ENCODE peak calls at places on chromosomes 11 and 22, in six cellular contexts. L is left colon; O is activated CD4-positive, alpha-beta T cell treated with anti-CD3 and anti-CD28 coated beads, Interleukin-2, amount 50 U/mL, for 1 hour; D is mucosa of descending colon; R is fibroblast of lung; V is PC-3. C is an unnamed sample.
A peak's percentile ranks its signal among the peaks of the same experiment; 100 is the strongest.

GRCh38 chr11:12757416-12757815 is 83.2 kb downstream of the TEAD1 start:
- DNase-seq in R (no peak), V (no peak), L (no peak), D (no peak), O (no peak), C (no peak)

GRCh38 chr22:23800297-23801237 is 13.8 kb downstream of the SMARCB1 start:
- DNase-seq in V (no peak), L (no peak), D (no peak), O (no peak), R (no peak), C (no peak)

GRCh38 chr11:104078250-104078649 is 41.8 kb downstream of the DDI1 start:
- DNase-seq in L (no peak), R (no peak), O (no peak), V (no peak), D (no peak), C (no peak)

GRCh38 chr11:898160-898517 is 12.5 kb downstream of the CHID1 start:
- DNase-seq in D (no peak), L (no peak), R (peak; percentile 40), O (no peak), V (peak; percentile 22), C (peak; percentile 30)

GRCh38 chr11:65786786-65787636 is at the start of gene OVOL1:
- DNase-seq in R (no peak), L (peak; percentile 89), D (peak; percentile 90), V (peak; percentile 93), O (peak; percentile 25), C (no peak)

GRCh38 chr11:12161137-12161536 is 50.7 kb downstream of the MICAL2 start:
- DNase-seq in R (no peak), D (no peak), L (no peak), O (no peak), V (no peak), C (no peak)

GRCh38 chr11:117221775-117222517 is 9.9 kb downstream of the PCSK7 start:
- DNase-seq in L (peak; percentile 66), O (no peak), R (peak; percentile 85), V (peak; percentile 82), D (peak; percentile 64), C (no peak)

GRCh38 chr22:23156286-23156685 is 11.0 kb downstream of the RAB36 start:
- DNase-seq in D (no peak), V (no peak), O (no peak), R (no peak), L (no peak), C (no peak)

GRCh38 chr11:128431931-128432330 is 155.4 kb downstream of the ETS1 start:
- DNase-seq in R (no peak), O (no peak), L (no peak), D (no peak), V (no peak), C (no peak)

GRCh38 chr11:128397362-128397761 is 190.0 kb downstream of the ETS1 start:
- DNase-seq in D (no peak), O (no peak), V (no peak), R (no peak), L (no peak), C (no peak)

GRCh38 chr11:819943-820649 is 1.4 kb downstream of the PNPLA2 start:
- DNase-seq in O (peak; percentile 96), R (peak; percentile 57), V (peak; percentile 88), L (peak; percentile 97), D (peak; percentile 97), C (peak; percentile 92)

GRCh38 chr11:23564370-23564769 is 704.1 kb upstream of the CCDC179 start:
- DNase-seq in L (no peak), D (no peak), R (no peak), V (no peak), O (no peak), C (no peak)

GRCh38 chr11:119615879-119616190 is 113.2 kb downstream of the NECTIN1 start:
- DNase-seq in V (no peak), D (no peak), R (peak; percentile 8), L (no peak), O (no peak), C (no peak)

GRCh38 chr22:19406846-19407245 is 24.7 kb downstream of the HIRA start:
- DNase-seq in O (no peak), D (no peak), R (no peak), L (no peak), V (no peak), C (no peak)

GRCh38 chr11:44286268-44286880 is 23.6 kb downstream of the ALX4 start:
- DNase-seq in O (peak; percentile 55), R (peak; percentile 57), D (peak; percentile 43), V (peak; percentile 70), L (peak; percentile 38), C (peak; percentile 61)

GRCh38 chr11:96054870-96055705 is 131.2 kb upstream of the MTMR2 start:
- DNase-seq in D (no peak), L (no peak), V (peak; percentile 77), O (no peak), R (peak; percentile 74), C (no peak)

GRCh38 chr22:43263645-43264514 is 76.9 kb upstream of the TTLL12 start:
- DNase-seq in R (peak; percentile 73), V (no peak), L (peak; percentile 64), D (peak; percentile 75), O (peak; percentile 79), C (peak; percentile 87)

GRCh38 chr22:45358127-45358526 is 48.4 kb downstream of the FAM118A start:
- DNase-seq in O (no peak), D (no peak), L (no peak), R (peak; percentile 50), V (no peak), C (no peak)

GRCh38 chr11:123434262-123434661 is 4.2 kb downstream of the GRAMD1B start:
- DNase-seq in O (no peak), D (peak; percentile 27), L (no peak), R (no peak), V (peak; percentile 51), C (peak; percentile 60)

GRCh38 chr11:128493570-128493965 is 93.8 kb downstream of the ETS1 start:
- DNase-seq in R (peak; percentile 61), D (no peak), V (peak; percentile 45), L (no peak), O (no peak), C (no peak)

GRCh38 chr11:101618691-101619090 is 34.9 kb upstream of the TRPC6 start:
- DNase-seq in D (no peak), R (peak; percentile 28), L (no peak), O (no peak), V (peak; percentile 74), C (no peak)

GRCh38 chr22:30829901-30830550 is 135.4 kb downstream of the OSBP2 start:
- DNase-seq in O (no peak), R (peak; percentile 92), L (no peak), V (peak; percentile 97), D (no peak), C (no peak)

GRCh38 chr22:40325315-40325714 is 21.0 kb upstream of the ADSL start:
- DNase-seq in O (peak; percentile 49), R (no peak), D (no peak), V (no peak), L (no peak), C (no peak)

GRCh38 chr22:32574397-32574796 is 99.8 kb downstream of the FBXO7 start:
- DNase-seq in D (no peak), R (no peak), L (no peak), V (no peak), O (no peak), C (peak; percentile 5)

GRCh38 chr22:37951305-37951704 is 2.1 kb downstream of the C22orf23 start:
- DNase-seq in V (no peak), O (no peak), R (peak; percentile 32), D (no peak), L (no peak), C (no peak)

GRCh38 chr22:46707827-46708570 is 30.1 kb downstream of the CERK start:
- DNase-seq in L (no peak), D (no peak), R (no peak), O (no peak), V (no peak), C (no peak)

GRCh38 chr11:57761301-57762234 is at the start of gene CTNND1:
- DNase-seq in O (no peak), L (peak; percentile 82), R (peak; percentile 99), V (peak; percentile 98), D (peak; percentile 92), C (peak; percentile 62)

C was measured in DND-41.